ENCODE peak calls at places on chromosomes 3 and 15, in six cellular contexts. X is activated CD8-positive, alpha-beta memory T cell treated with anti-CD3 and anti-CD28 coated beads for 48 hours; L is caudate nucleus; E is activated CD4-positive, alpha-beta T cell treated with anti-CD3 and anti-CD28 coated beads, Interleukin-2, amount 50 U/mL, for 24 hours; T is stimulated activated naive B cell treated with anti-CD40 and anti-IgM and Interleukin-4, amounts not matched to agents 10 μg/mL and 1 μg/mL and 100 μg/mL, for 72 hours; I is spleen. Y is an unnamed sample.

GRCh38 chr15:96353931-96354730 is 23.6 kb downstream of the NR2F2 start:
- DNase-seq in X (no peak), L (no peak), E (no peak), T (no peak), I (peak; percentile 79), Y (no peak)

GRCh38 chr3:43659250-43659880 is 31.4 kb upstream of the ABHD5 start:
- DNase-seq in X (no peak), L (no peak), E (no peak), T (no peak), I (no peak), Y (no peak)

GRCh38 chr3:77668398-77668797 is 628.5 kb downstream of the ROBO2 start:
- DNase-seq in X (no peak), L (no peak), E (no peak), T (no peak), I (no peak), Y (no peak)

GRCh38 chr15:70358011-70358819 is 260.5 kb upstream of the TLE3 start:
- DNase-seq in X (no peak), L (no peak), E (no peak), T (no peak), I (no peak), Y (no peak)

GRCh38 chr15:57033715-57034439 is 115.4 kb downstream of the TCF12 start:
- DNase-seq in X (no peak), L (no peak), E (no peak), T (no peak), I (no peak), Y (no peak)

GRCh38 chr3:37768107-37768809 is 93.4 kb upstream of the CTDSPL start:
- DNase-seq in X (no peak), L (no peak), E (no peak), T (no peak), I (no peak), Y (no peak)

GRCh38 chr3:128946411-128946810 is 47.5 kb downstream of the CFAP92 start:
- DNase-seq in X (no peak), L (no peak), E (no peak), T (no peak), I (no peak), Y (no peak)

GRCh38 chr3:65408531-65409181 is 630.1 kb downstream of the MAGI1 start:
- DNase-seq in X (no peak), L (no peak), E (no peak), T (no peak), I (no peak), Y (no peak)

Y was measured in stimulated activated effector memory CD8-positive, alpha-beta T cell treated with anti-CD3 and anti-CD28 coated beads, Interleukin-12 subunit alpha, Interleukin-12 subunit beta, amount 100 ng/mL, for 72 hours.